ENCODE peak calls at places on chromosomes 6 and 20, in five cellular contexts. S is foreskin fibroblast, W is AG09309, J is psoas muscle, R is astrocyte of the spinal cord. X is an unnamed sample.

GRCh38 chr6:22880686-22881433 is 311.5 kb downstream of the HDGFL1 start:
- DNase-seq in S (peak; percentile 91), W (peak; percentile 93), J (no peak), R (peak; percentile 97), X (peak; percentile 97)

GRCh38 chr6:45697605-45698004 is 318.1 kb downstream of the CLIC5 start:
- DNase-seq in J (no peak), W (peak; percentile 96), S (peak; percentile 95), R (peak; percentile 94), X (peak; percentile 96)

GRCh38 chr6:90333928-90334327 is 37.3 kb upstream of the BACH2 start:
- DNase-seq in S (no peak), R (no peak), W (no peak), J (no peak), X (no peak)

GRCh38 chr20:3646067-3646440 is 17.1 kb downstream of the GFRA4 start:
- DNase-seq in R (peak; percentile 4), J (no peak), S (no peak), W (no peak), X (peak; percentile 50)

GRCh38 chr6:90502381-90502780 is 84.5 kb downstream of the MAP3K7 start:
- DNase-seq in S (no peak), R (no peak), J (no peak), W (no peak), X (no peak)

GRCh38 chr6:138958595-138958994 is 29.5 kb downstream of the REPS1 start:
- DNase-seq in S (no peak), W (no peak), J (no peak), R (no peak), X (no peak)

GRCh38 chr6:37115236-37115894 is 54.6 kb upstream of the PIM1 start:
- DNase-seq in W (no peak), J (no peak), S (peak; percentile 39), R (no peak), X (peak; percentile 56)

GRCh38 chr20:41079066-41079465 is 50.4 kb downstream of the TOP1 start:
- DNase-seq in S (no peak), R (no peak), J (no peak), W (no peak), X (no peak)

DNA sequence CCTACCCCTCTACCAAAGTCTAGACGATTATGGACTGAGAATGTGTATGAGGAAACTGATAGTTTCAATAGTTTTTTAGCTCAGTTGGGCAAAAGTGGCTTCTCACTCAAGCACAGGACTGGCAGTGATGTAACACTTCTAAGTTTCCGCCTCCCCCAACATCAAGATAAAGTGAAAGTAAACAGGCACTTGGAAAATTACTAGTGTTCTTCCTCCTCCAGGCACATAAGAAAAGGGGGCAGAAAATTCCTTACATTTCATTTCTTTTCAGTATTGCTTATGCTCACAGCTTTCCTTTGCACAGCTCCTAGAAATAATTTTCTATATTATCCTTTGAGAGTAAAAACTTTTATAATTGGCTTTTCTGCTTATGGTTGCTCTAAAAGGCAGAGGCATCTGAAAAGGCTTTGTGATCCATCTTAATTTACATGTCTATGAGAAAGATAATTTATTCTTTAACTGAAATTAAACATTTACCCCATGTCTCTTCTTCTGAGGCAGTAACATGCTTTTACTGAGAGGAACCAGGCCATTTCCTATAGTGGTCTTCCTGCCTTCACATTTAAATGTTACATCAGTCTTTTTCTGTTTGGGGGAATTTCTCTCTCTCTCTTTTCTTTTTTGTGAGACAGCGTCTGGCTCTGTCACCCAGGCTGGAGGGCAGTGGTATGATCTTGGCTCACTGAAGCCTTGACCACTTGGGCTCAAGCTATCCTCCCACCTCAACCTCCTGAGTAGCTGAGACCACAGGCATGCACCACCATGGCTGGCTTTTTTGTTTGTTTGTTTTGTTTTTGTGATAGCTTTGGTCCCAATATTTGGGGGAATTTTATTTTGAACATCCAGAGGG is 65.0 kb upstream of the EEF1A1 start:
- DNase-seq in R (peak; percentile 82), W (peak; percentile 42), J (no peak), S (peak; percentile 58), X (peak; percentile 91)
- H3K4me3 ChIP-seq in R (peak overlapping the region; percentile 1), W (peak overlapping the region; percentile 2), J (peak overlapping the region; percentile 46), S (peak overlapping the region; percentile 39), X (peak overlapping the region; percentile 41)

DNA sequence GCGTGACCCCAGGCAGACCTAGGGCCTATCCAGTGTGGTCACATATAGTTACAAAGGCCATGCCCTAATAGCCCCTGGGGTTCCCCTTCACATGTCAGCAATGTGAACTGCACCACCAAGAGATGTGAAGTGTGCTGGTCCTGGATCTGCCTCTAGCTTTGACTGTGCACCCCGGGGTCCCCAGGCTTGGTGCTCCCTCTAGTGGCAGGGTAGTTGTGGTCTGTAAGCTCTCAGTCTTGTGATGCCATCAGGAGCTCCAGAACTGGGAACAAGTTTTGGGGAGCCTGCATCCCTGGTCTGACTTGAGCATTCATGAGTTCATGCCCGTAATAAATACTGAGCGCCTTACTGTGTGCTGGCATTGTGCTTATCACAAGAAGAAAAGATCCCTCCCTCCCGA is 143.4 kb downstream of the DHX35 start:
- DNase-seq in J (no peak), S (no peak), W (no peak), R (no peak), X (no peak)
- TF ChIP-seq CTCF in J (no peak), S (no peak), W (no peak), R (no peak), X (no peak)

DNA sequence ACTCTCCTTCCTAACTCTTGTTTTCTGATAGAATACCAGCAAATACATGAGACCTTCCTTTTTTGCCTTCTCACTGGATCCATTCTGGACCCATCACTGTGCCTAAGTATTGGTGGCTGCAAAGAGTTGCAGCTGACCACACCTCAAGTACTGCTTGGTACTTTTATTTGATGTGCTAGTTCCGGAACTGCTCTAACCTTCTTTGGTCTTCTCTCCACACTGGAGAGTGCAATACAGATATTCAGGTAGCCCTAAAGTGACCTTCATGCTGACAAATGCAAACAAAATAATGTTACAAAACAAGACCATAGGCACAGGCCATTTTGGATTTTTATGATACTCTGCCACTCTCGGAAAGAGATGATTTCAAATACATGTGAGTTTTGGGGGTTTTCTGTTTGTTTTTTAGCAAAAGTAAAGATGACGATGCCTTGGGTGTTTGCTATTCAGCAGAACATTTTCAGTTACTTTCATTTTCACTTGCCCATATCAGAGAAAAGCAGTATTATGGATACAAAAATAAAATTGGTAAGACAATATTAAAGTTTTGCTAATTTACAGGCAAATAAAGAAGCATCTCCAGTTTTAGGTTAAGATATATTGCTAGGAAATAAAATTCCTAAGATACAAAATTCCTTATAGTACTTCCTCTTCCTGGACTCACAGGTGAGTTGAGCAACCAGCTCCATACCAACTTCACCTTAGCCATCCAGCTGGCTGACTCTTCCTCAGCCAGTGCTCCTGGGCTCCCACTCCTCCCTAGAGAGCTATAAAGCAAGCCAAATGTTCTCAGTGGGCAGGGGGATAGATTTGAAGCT is 42.0 kb downstream of the PTPRK start:
- DNase-seq in W (no peak), S (no peak), J (no peak), R (no peak), X (no peak)
- H3K4me3 ChIP-seq in W (no peak overlapping the region), S (peak overlapping the region; percentile 14), J (peak overlapping the region; percentile 38), R (no peak overlapping the region), X (no peak overlapping the region)

DNA sequence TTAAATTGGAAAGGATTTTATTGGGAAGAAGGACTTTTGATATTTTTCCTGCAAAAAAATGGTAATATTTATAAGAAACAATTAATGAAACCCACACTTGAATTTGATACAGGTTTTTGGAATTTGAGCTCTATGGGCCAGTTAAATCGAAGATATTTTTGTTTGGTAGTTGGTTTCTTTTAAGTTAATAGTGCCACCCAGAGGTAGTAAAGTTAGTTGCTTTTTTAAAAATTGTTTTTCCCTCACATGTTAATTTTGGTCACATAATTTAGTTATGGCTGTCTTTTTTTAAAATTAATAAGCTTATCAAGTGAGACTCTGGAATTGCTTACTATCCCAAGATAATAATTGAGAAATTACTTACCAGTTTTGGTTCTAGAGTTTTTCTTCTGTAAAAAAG is 7.1 kb downstream of the PRIM2 start:
- DNase-seq in S (no peak), R (peak; percentile 32), J (no peak), W (no peak), X (peak; percentile 46)
- TF ChIP-seq CTCF in S (peak; percentile 27), R (peak; percentile 35), J (peak; percentile 54), W (peak; percentile 30), X (peak; percentile 46)

DNA sequence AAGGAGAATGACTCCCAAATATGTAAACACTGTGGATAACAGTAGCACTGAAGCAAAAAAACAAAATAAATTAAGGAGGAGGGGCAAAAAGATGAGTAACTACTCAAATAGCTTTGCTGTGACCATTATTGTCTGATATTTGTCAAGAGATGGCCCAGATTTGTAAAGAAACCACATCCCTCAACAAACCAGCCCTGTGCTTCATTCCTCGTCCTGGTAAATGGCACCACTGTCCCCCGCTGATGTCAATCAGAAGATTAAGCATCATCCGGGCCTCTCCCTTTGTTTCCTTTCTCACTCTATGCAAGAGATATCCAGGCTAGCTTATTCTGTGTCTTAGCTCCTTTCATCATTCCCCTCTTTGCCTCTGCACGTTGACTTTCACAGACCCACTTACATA is 259.0 kb downstream of the SYNE1 start:
- DNase-seq in R (peak; percentile 19), W (no peak), J (no peak), S (peak; percentile 35), X (peak; percentile 54)
- H3K4me3 ChIP-seq in R (no peak overlapping the region), W (peak overlapping the region; percentile 72), J (peak overlapping the region; percentile 67), S (peak overlapping the region; percentile 71), X (no peak overlapping the region)

GRCh38 chr6:29112135-29112534 is 4.3 kb downstream of the OR2J3 start:
- DNase-seq in S (no peak), W (no peak), J (no peak), R (no peak), X (no peak)
- TF ChIP-seq CTCF in S (no peak), W (no peak), J (no peak), R (no peak), X (no peak)